ENCODE peak calls at places on chromosomes 6 and 20, in eight cellular contexts. One of them, this sample, is unnamed.

GRCh38 chr20:57289401-57290177 is 23.1 kb upstream of the BMP7 start:
- DNase-seq in ovary: no peak
- DNase-seq in cardiac fibroblast: no peak
- DNase-seq in IMR-90: peak; percentile 9
- DNase-seq in breast epithelium: no peak
- DNase-seq in WERI-Rb-1: peak; percentile 10
- DNase-seq in astrocyte of the spinal cord: no peak
- DNase-seq in fibroblast of villous mesenchyme: no peak
- DNase-seq in this sample: no peak

GRCh38 chr20:37295001-37295400 is 5.5 kb downstream of the MANBAL start:
- DNase-seq in astrocyte of the spinal cord: peak; percentile 97
- DNase-seq in ovary: no peak
- DNase-seq in cardiac fibroblast: peak; percentile 86
- DNase-seq in IMR-90: peak; percentile 99
- DNase-seq in WERI-Rb-1: no peak
- DNase-seq in fibroblast of villous mesenchyme: peak; percentile 97
- DNase-seq in breast epithelium: no peak
- DNase-seq in this sample: peak; percentile 98

GRCh38 chr6:154510144-154510905 is at the start of gene CNKSR3:
- DNase-seq in fibroblast of villous mesenchyme: peak; percentile 97
- DNase-seq in cardiac fibroblast: peak; percentile 96
- DNase-seq in WERI-Rb-1: peak; percentile 83
- DNase-seq in IMR-90: peak; percentile 95
- DNase-seq in breast epithelium: peak; percentile 76
- DNase-seq in astrocyte of the spinal cord: peak; percentile 98
- DNase-seq in ovary: peak; percentile 94
- DNase-seq in this sample: peak; percentile 66

GRCh38 chr6:22108199-22108598 is 188.6 kb downstream of the PRL start:
- DNase-seq in astrocyte of the spinal cord: peak; percentile 38
- DNase-seq in fibroblast of villous mesenchyme: no peak
- DNase-seq in ovary: no peak
- DNase-seq in breast epithelium: no peak
- DNase-seq in WERI-Rb-1: no peak
- DNase-seq in cardiac fibroblast: no peak
- DNase-seq in IMR-90: no peak
- DNase-seq in this sample: no peak

GRCh38 chr6:111683749-111684267 is 78.1 kb upstream of the TRAF3IP2 start:
- DNase-seq in fibroblast of villous mesenchyme: peak; percentile 95
- DNase-seq in IMR-90: peak; percentile 93
- DNase-seq in astrocyte of the spinal cord: peak; percentile 90
- DNase-seq in cardiac fibroblast: peak; percentile 98
- DNase-seq in WERI-Rb-1: no peak
- DNase-seq in breast epithelium: no peak
- DNase-seq in ovary: no peak
- DNase-seq in this sample: no peak

GRCh38 chr6:146985966-146986365 is 218.3 kb upstream of the STXBP5 start:
- DNase-seq in fibroblast of villous mesenchyme: no peak
- DNase-seq in breast epithelium: no peak
- DNase-seq in cardiac fibroblast: no peak
- DNase-seq in IMR-90: no peak
- DNase-seq in astrocyte of the spinal cord: no peak
- DNase-seq in ovary: no peak
- DNase-seq in WERI-Rb-1: no peak
- DNase-seq in this sample: no peak

GRCh38 chr6:159761135-159761872 is 541 bp upstream of the ACAT2 start:
- DNase-seq in cardiac fibroblast: peak; percentile 15
- DNase-seq in ovary: no peak
- DNase-seq in astrocyte of the spinal cord: peak; percentile 13
- DNase-seq in breast epithelium: no peak
- DNase-seq in fibroblast of villous mesenchyme: peak; percentile 34
- DNase-seq in IMR-90: no peak
- DNase-seq in WERI-Rb-1: peak; percentile 28
- DNase-seq in this sample: no peak

GRCh38 chr20:373171-373890 is 7.2 kb upstream of the TRIB3 start:
- DNase-seq in WERI-Rb-1: no peak
- DNase-seq in astrocyte of the spinal cord: peak; percentile 69
- DNase-seq in IMR-90: peak; percentile 92
- DNase-seq in fibroblast of villous mesenchyme: peak; percentile 95
- DNase-seq in ovary: no peak
- DNase-seq in cardiac fibroblast: peak; percentile 92
- DNase-seq in breast epithelium: no peak
- DNase-seq in this sample: peak; percentile 43

GRCh38 chr6:15507221-15507620 is 155.6 kb downstream of the DTNBP1 start:
- DNase-seq in breast epithelium: peak; percentile 46
- DNase-seq in ovary: no peak
- DNase-seq in IMR-90: no peak
- DNase-seq in astrocyte of the spinal cord: no peak
- DNase-seq in WERI-Rb-1: no peak
- DNase-seq in fibroblast of villous mesenchyme: no peak
- DNase-seq in cardiac fibroblast: no peak
- DNase-seq in this sample: no peak

GRCh38 chr20:62741191-62741676 is 32.6 kb downstream of the NTSR1 start:
- DNase-seq in IMR-90: no peak
- DNase-seq in WERI-Rb-1: peak; percentile 3
- DNase-seq in astrocyte of the spinal cord: peak; percentile 21
- DNase-seq in fibroblast of villous mesenchyme: peak; percentile 14
- DNase-seq in cardiac fibroblast: no peak
- DNase-seq in breast epithelium: peak; percentile 46
- DNase-seq in ovary: no peak
- DNase-seq in this sample: no peak

GRCh38 chr6:128209771-128210170 is 308.9 kb upstream of the THEMIS start:
- DNase-seq in ovary: no peak
- DNase-seq in cardiac fibroblast: peak; percentile 77
- DNase-seq in breast epithelium: no peak
- DNase-seq in astrocyte of the spinal cord: peak; percentile 82
- DNase-seq in fibroblast of villous mesenchyme: peak; percentile 37
- DNase-seq in WERI-Rb-1: no peak
- DNase-seq in IMR-90: peak; percentile 79
- DNase-seq in this sample: no peak

GRCh38 chr20:45949542-45950329 is 15.3 kb downstream of the PCIF1 start:
- DNase-seq in IMR-90: no peak
- DNase-seq in ovary: no peak
- DNase-seq in breast epithelium: no peak
- DNase-seq in cardiac fibroblast: no peak
- DNase-seq in fibroblast of villous mesenchyme: no peak
- DNase-seq in WERI-Rb-1: peak; percentile 73
- DNase-seq in astrocyte of the spinal cord: no peak
- DNase-seq in this sample: no peak

GRCh38 chr20:13262701-13263335 is 41.7 kb downstream of the ISM1 start:
- DNase-seq in breast epithelium: no peak
- DNase-seq in WERI-Rb-1: no peak
- DNase-seq in ovary: no peak
- DNase-seq in astrocyte of the spinal cord: no peak
- DNase-seq in IMR-90: no peak
- DNase-seq in fibroblast of villous mesenchyme: peak; percentile 12
- DNase-seq in cardiac fibroblast: no peak
- DNase-seq in this sample: no peak

GRCh38 chr20:17612287-17612974 is 42.6 kb downstream of the DSTN start:
- DNase-seq in astrocyte of the spinal cord: peak; percentile 62
- DNase-seq in WERI-Rb-1: no peak
- DNase-seq in IMR-90: peak; percentile 50
- DNase-seq in cardiac fibroblast: peak; percentile 70
- DNase-seq in breast epithelium: no peak
- DNase-seq in ovary: no peak
- DNase-seq in fibroblast of villous mesenchyme: peak; percentile 90
- DNase-seq in this sample: no peak

GRCh38 chr6:160792711-160793110 is 90.7 kb downstream of the PLG start:
- DNase-seq in cardiac fibroblast: no peak
- DNase-seq in breast epithelium: no peak
- DNase-seq in fibroblast of villous mesenchyme: no peak
- DNase-seq in astrocyte of the spinal cord: no peak
- DNase-seq in ovary: no peak
- DNase-seq in WERI-Rb-1: no peak
- DNase-seq in IMR-90: no peak
- DNase-seq in this sample: no peak

GRCh38 chr6:89369009-89369408 is 16.5 kb upstream of the UBE2J1 start:
- DNase-seq in IMR-90: peak; percentile 46
- DNase-seq in astrocyte of the spinal cord: peak; percentile 37
- DNase-seq in fibroblast of villous mesenchyme: peak; percentile 44
- DNase-seq in ovary: peak; percentile 73
- DNase-seq in cardiac fibroblast: peak; percentile 74
- DNase-seq in breast epithelium: peak; percentile 74
- DNase-seq in WERI-Rb-1: peak; percentile 64
- DNase-seq in this sample: no peak
- TF ChIP-seq CTCF in IMR-90: peak; percentile 43
- TF ChIP-seq CTCF in astrocyte of the spinal cord: peak; percentile 56
- TF ChIP-seq CTCF in fibroblast of villous mesenchyme: peak; percentile 51
- TF ChIP-seq CTCF in ovary: peak; percentile 45
- TF ChIP-seq CTCF in cardiac fibroblast: peak; percentile 60
- TF ChIP-seq CTCF in breast epithelium: peak; percentile 43
- TF ChIP-seq CTCF in WERI-Rb-1: peak; percentile 45
- TF ChIP-seq CTCF in this sample: peak; percentile 43

GRCh38 chr6:158039178-158039557 is 57.5 kb downstream of the SYNJ2 start:
- DNase-seq in breast epithelium: no peak
- DNase-seq in WERI-Rb-1: no peak
- DNase-seq in cardiac fibroblast: no peak
- DNase-seq in fibroblast of villous mesenchyme: no peak
- DNase-seq in astrocyte of the spinal cord: peak; percentile 92
- DNase-seq in ovary: peak; percentile 32
- DNase-seq in IMR-90: peak; percentile 67
- DNase-seq in this sample: no peak

GRCh38 chr6:158036261-158036660 is 54.6 kb downstream of the SYNJ2 start:
- DNase-seq in IMR-90: no peak
- DNase-seq in astrocyte of the spinal cord: no peak
- DNase-seq in fibroblast of villous mesenchyme: no peak
- DNase-seq in WERI-Rb-1: no peak
- DNase-seq in ovary: no peak
- DNase-seq in cardiac fibroblast: no peak
- DNase-seq in breast epithelium: no peak
- DNase-seq in this sample: no peak

GRCh38 chr6:158038291-158039177 is 56.9 kb downstream of the SYNJ2 start:
- DNase-seq in astrocyte of the spinal cord: no peak
- DNase-seq in breast epithelium: no peak
- DNase-seq in ovary: peak; percentile 35
- DNase-seq in cardiac fibroblast: no peak
- DNase-seq in WERI-Rb-1: no peak
- DNase-seq in fibroblast of villous mesenchyme: no peak
- DNase-seq in IMR-90: no peak
- DNase-seq in this sample: no peak

GRCh38 chr6:158037021-158037420 is 55.4 kb downstream of the SYNJ2 start:
- DNase-seq in cardiac fibroblast: no peak
- DNase-seq in fibroblast of villous mesenchyme: no peak
- DNase-seq in astrocyte of the spinal cord: no peak
- DNase-seq in WERI-Rb-1: no peak
- DNase-seq in ovary: no peak
- DNase-seq in breast epithelium: no peak
- DNase-seq in IMR-90: no peak
- DNase-seq in this sample: no peak

DNA sequence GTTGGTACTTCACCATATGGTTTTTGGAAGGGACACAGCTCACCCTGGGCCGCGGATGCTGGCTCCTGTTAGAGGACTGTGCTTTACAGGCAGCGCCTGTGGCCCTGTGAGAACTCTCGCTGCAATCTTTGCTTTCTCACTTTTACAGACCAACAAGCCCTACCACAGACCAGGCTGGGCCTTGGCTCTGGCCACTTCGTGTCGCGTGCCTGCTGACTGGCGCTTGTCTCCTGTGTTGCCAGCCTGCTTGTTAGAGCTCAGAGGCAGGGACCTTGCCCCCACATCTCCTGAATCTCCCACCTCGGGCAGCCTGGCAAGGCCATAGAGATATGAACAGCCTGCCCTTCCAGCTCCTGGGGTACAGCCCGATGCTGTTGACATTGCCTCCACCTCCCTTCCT is 56.1 kb downstream of the SYNJ2 start:
- DNase-seq in IMR-90: no peak
- DNase-seq in ovary: peak; percentile 30
- DNase-seq in astrocyte of the spinal cord: no peak
- DNase-seq in cardiac fibroblast: no peak
- DNase-seq in WERI-Rb-1: no peak
- DNase-seq in breast epithelium: no peak
- DNase-seq in fibroblast of villous mesenchyme: no peak
- DNase-seq in this sample: no peak
- H3K4me3 ChIP-seq in IMR-90: no peak overlapping the region
- H3K4me3 ChIP-seq in ovary: no peak overlapping the region
- H3K4me3 ChIP-seq in astrocyte of the spinal cord: no peak overlapping the region
- H3K4me3 ChIP-seq in cardiac fibroblast: no peak overlapping the region
- H3K4me3 ChIP-seq in WERI-Rb-1: no peak overlapping the region
- H3K4me3 ChIP-seq in breast epithelium: no peak overlapping the region
- H3K4me3 ChIP-seq in fibroblast of villous mesenchyme: no peak overlapping the region
- H3K4me3 ChIP-seq in this sample: no peak overlapping the region

GRCh38 chr6:2026133-2026532 is 219.3 kb downstream of the GMDS start:
- DNase-seq in breast epithelium: no peak
- DNase-seq in ovary: no peak
- DNase-seq in astrocyte of the spinal cord: peak; percentile 29
- DNase-seq in fibroblast of villous mesenchyme: no peak
- DNase-seq in WERI-Rb-1: no peak
- DNase-seq in cardiac fibroblast: no peak
- DNase-seq in IMR-90: no peak
- DNase-seq in this sample: no peak

GRCh38 chr6:2029130-2029794 is 216.1 kb downstream of the GMDS start:
- DNase-seq in WERI-Rb-1: no peak
- DNase-seq in cardiac fibroblast: no peak
- DNase-seq in fibroblast of villous mesenchyme: no peak
- DNase-seq in breast epithelium: no peak
- DNase-seq in IMR-90: no peak
- DNase-seq in astrocyte of the spinal cord: no peak
- DNase-seq in ovary: no peak
- DNase-seq in this sample: no peak

GRCh38 chr6:2029952-2030351 is 215.5 kb downstream of the GMDS start:
- DNase-seq in ovary: no peak
- DNase-seq in cardiac fibroblast: no peak
- DNase-seq in WERI-Rb-1: no peak
- DNase-seq in IMR-90: no peak
- DNase-seq in breast epithelium: no peak
- DNase-seq in fibroblast of villous mesenchyme: no peak
- DNase-seq in astrocyte of the spinal cord: no peak
- DNase-seq in this sample: no peak

GRCh38 chr6:2030682-2031244 is 214.6 kb downstream of the GMDS start:
- DNase-seq in fibroblast of villous mesenchyme: no peak
- DNase-seq in breast epithelium: no peak
- DNase-seq in IMR-90: peak; percentile 31
- DNase-seq in ovary: no peak
- DNase-seq in cardiac fibroblast: no peak
- DNase-seq in WERI-Rb-1: no peak
- DNase-seq in astrocyte of the spinal cord: peak; percentile 36
- DNase-seq in this sample: no peak

GRCh38 chr6:2028457-2029038 is 216.9 kb downstream of the GMDS start:
- DNase-seq in breast epithelium: no peak
- DNase-seq in fibroblast of villous mesenchyme: no peak
- DNase-seq in IMR-90: no peak
- DNase-seq in ovary: no peak
- DNase-seq in WERI-Rb-1: no peak
- DNase-seq in cardiac fibroblast: no peak
- DNase-seq in astrocyte of the spinal cord: no peak
- DNase-seq in this sample: no peak
- TF ChIP-seq CTCF in breast epithelium: no peak
- TF ChIP-seq CTCF in fibroblast of villous mesenchyme: no peak
- TF ChIP-seq CTCF in IMR-90: no peak
- TF ChIP-seq CTCF in ovary: no peak
- TF ChIP-seq CTCF in WERI-Rb-1: no peak
- TF ChIP-seq CTCF in cardiac fibroblast: no peak
- TF ChIP-seq CTCF in astrocyte of the spinal cord: no peak
- TF ChIP-seq CTCF in this sample: no peak

DNA sequence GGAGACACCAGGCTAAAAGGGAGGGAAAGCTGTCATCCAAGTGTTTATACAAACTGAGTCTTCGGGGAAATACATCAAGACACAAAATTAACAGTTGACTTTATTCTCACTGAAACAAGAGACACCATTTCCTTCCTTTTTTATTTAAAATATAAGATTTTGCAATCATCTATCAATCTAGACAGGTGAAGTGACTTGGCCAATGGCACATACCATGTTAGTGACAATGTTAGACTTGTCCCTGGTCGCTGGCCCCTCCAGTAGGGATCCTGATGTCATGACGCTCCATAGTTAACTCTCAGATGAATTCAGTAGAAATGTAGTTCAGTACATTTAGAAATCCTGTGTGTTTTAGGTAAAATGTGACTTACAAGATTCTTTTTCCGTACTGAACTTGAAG is 2.9 kb downstream of the SASH1 start:
- DNase-seq in fibroblast of villous mesenchyme: no peak
- DNase-seq in IMR-90: no peak
- DNase-seq in breast epithelium: no peak
- DNase-seq in astrocyte of the spinal cord: no peak
- DNase-seq in WERI-Rb-1: no peak
- DNase-seq in ovary: no peak
- DNase-seq in cardiac fibroblast: no peak
- DNase-seq in this sample: no peak
- H3K4me3 ChIP-seq in fibroblast of villous mesenchyme: no peak overlapping the region
- H3K4me3 ChIP-seq in IMR-90: no peak overlapping the region
- H3K4me3 ChIP-seq in breast epithelium: peak overlapping the region; percentile 88
- H3K4me3 ChIP-seq in astrocyte of the spinal cord: no peak overlapping the region
- H3K4me3 ChIP-seq in WERI-Rb-1: no peak overlapping the region
- H3K4me3 ChIP-seq in ovary: no peak overlapping the region
- H3K4me3 ChIP-seq in cardiac fibroblast: no peak overlapping the region
- H3K4me3 ChIP-seq in this sample: no peak overlapping the region

This sample was measured in HFF-Myc.